ENCODE peak calls at places on chromosomes 12 and 14, in six cellular contexts. T is trophoblast cell, V is IMR-90, W is H9, U is neuronal stem cell, I is H1. C is an unnamed sample.

GRCh38 chr12:1435456-1435855 is 158.9 kb downstream of the FBXL14 start:
- DNase-seq in T (no peak), V (peak; percentile 53), W (no peak), U (no peak), I (no peak), C (no peak)

GRCh38 chr12:91778938-91779400 is 366.7 kb downstream of the BTG1 start:
- DNase-seq in T (peak; percentile 88), V (peak; percentile 88), W (no peak), U (no peak), I (no peak), C (peak; percentile 93)

GRCh38 chr12:108348842-108349241 is 9.7 kb upstream of the CMKLR1 start:
- DNase-seq in T (no peak), V (no peak), W (no peak), U (no peak), I (no peak), C (no peak)

GRCh38 chr12:119883234-119883633 is 6.1 kb upstream of the CIT start:
- DNase-seq in T (no peak), V (no peak), W (no peak), U (no peak), I (no peak), C (no peak)

GRCh38 chr12:10190558-10191388 is 11.9 kb downstream of the TMEM52B start:
- DNase-seq in T (peak; percentile 74), V (peak; percentile 77), W (peak; percentile 82), U (no peak), I (peak; percentile 53), C (peak; percentile 83)

GRCh38 chr12:131130311-131130911 is 176.7 kb downstream of the ADGRD1 start:
- DNase-seq in T (no peak), V (no peak), W (no peak), U (no peak), I (no peak), C (no peak)

GRCh38 chr14:20469890-20470858 is 968 bp downstream of the PNP start:
- DNase-seq in T (peak; percentile 64), V (peak; percentile 57), W (peak; percentile 37), U (no peak), I (peak; percentile 64), C (peak; percentile 87)

GRCh38 chr14:23864252-23864651 is 89.3 kb upstream of the DHRS4 start:
- DNase-seq in T (no peak), V (no peak), W (no peak), U (no peak), I (no peak), C (no peak)

GRCh38 chr14:105093426-105094192 is 28.4 kb upstream of the GPR132 start:
- DNase-seq in T (peak; percentile 71), V (peak; percentile 72), W (peak; percentile 92), U (peak; percentile 79), I (peak; percentile 92), C (peak; percentile 75)

GRCh38 chr14:82488473-82488872 is 954.8 kb upstream of the SEL1L start:
- DNase-seq in T (no peak), V (no peak), W (no peak), U (no peak), I (no peak), C (no peak)

GRCh38 chr14:69980457-69981414 is 101.5 kb downstream of the SMOC1 start:
- DNase-seq in T (no peak), V (no peak), W (peak; percentile 32), U (peak; percentile 38), I (no peak), C (no peak)

GRCh38 chr14:99732436-99733220 is 48.5 kb downstream of the CYP46A1 start:
- DNase-seq in T (no peak), V (no peak), W (peak; percentile 24), U (no peak), I (no peak), C (no peak)

GRCh38 chr14:97329701-97330100 is 532.5 kb downstream of the VRK1 start:
- DNase-seq in T (no peak), V (no peak), W (no peak), U (no peak), I (no peak), C (no peak)

GRCh38 chr14:54686219-54686870 is 119.4 kb downstream of the SAMD4A start:
- DNase-seq in T (no peak), V (peak; percentile 91), W (no peak), U (no peak), I (no peak), C (peak; percentile 82)

GRCh38 chr14:99625476-99625875 is 19.5 kb upstream of the HHIPL1 start:
- DNase-seq in T (no peak), V (no peak), W (no peak), U (no peak), I (no peak), C (no peak)

GRCh38 chr14:105136401-105137322 is 31.9 kb downstream of the JAG2 start:
- DNase-seq in T (no peak), V (no peak), W (peak; percentile 39), U (no peak), I (peak; percentile 45), C (no peak)

GRCh38 chr14:55874785-55875184 is 243.4 kb upstream of the PELI2 start:
- DNase-seq in T (no peak), V (no peak), W (no peak), U (no peak), I (no peak), C (no peak)

GRCh38 chr12:4383304-4383865 is 3.9 kb upstream of the FGF23 start:
- DNase-seq in T (no peak), V (no peak), W (peak; percentile 91), U (peak; percentile 20), I (peak; percentile 61), C (no peak)

GRCh38 chr14:63203618-63204406 is 431 bp upstream of the RHOJ start:
- DNase-seq in T (no peak), V (peak; percentile 99), W (peak; percentile 74), U (peak; percentile 48), I (peak; percentile 50), C (peak; percentile 97)

GRCh38 chr12:31599053-31599452 is 8.1 kb upstream of the DENND5B start:
- DNase-seq in T (no peak), V (no peak), W (no peak), U (no peak), I (no peak), C (no peak)

GRCh38 chr12:31600764-31601163 is 9.8 kb upstream of the DENND5B start:
- DNase-seq in T (no peak), V (no peak), W (no peak), U (no peak), I (no peak), C (no peak)

GRCh38 chr12:31605531-31605930 is 14.6 kb upstream of the DENND5B start:
- DNase-seq in T (no peak), V (no peak), W (no peak), U (no peak), I (no peak), C (no peak)

GRCh38 chr12:31600252-31600651 is 9.3 kb upstream of the DENND5B start:
- DNase-seq in T (no peak), V (no peak), W (peak; percentile 79), U (no peak), I (peak; percentile 48), C (no peak)

GRCh38 chr12:31603546-31604009 is 12.6 kb upstream of the DENND5B start:
- DNase-seq in T (no peak), V (no peak), W (no peak), U (no peak), I (no peak), C (no peak)
- H4K91ac ChIP-seq in T (no peak overlapping the region), V (no peak overlapping the region), W (no peak overlapping the region), U (no peak overlapping the region), I (no peak overlapping the region), C (no peak overlapping the region)

GRCh38 chr14:68793734-68794129 is 865 bp upstream of the ZFP36L1 start:
- DNase-seq in T (no peak), V (no peak), W (no peak), U (no peak), I (no peak), C (no peak)

GRCh38 chr14:68791078-68791983 is 1.5 kb downstream of the ZFP36L1 start:
- DNase-seq in T (no peak), V (no peak), W (no peak), U (no peak), I (peak; percentile 49), C (peak; percentile 47)

GRCh38 chr14:68792022-68792829 is 641 bp downstream of the ZFP36L1 start:
- DNase-seq in T (no peak), V (no peak), W (no peak), U (no peak), I (no peak), C (no peak)

GRCh38 chr14:68794130-68794855 is 1.4 kb upstream of the ZFP36L1 start:
- DNase-seq in T (peak; percentile 88), V (peak; percentile 95), W (no peak), U (no peak), I (peak; percentile 55), C (peak; percentile 99)

GRCh38 chr14:68792830-68793733 is at the start of gene ZFP36L1:
- DNase-seq in T (peak; percentile 98), V (peak; percentile 95), W (peak; percentile 95), U (peak; percentile 98), I (peak; percentile 90), C (peak; percentile 99)
- H4K8ac ChIP-seq in T (peak within 1 kb of the TSS; percentile 82), V (peak within 1 kb of the TSS; percentile 91), W (no peak within 1 kb of the TSS), U (no peak within 1 kb of the TSS), I (peak within 1 kb of the TSS; percentile 99), C (peak within 1 kb of the TSS; percentile 90)

GRCh38 chr12:132761911-132762583 is 415 bp upstream of the ANKLE2 start:
- DNase-seq in T (peak; percentile 69), V (peak; percentile 87), W (peak; percentile 80), U (peak; percentile 83), I (peak; percentile 84), C (peak; percentile 93)

GRCh38 chr12:132766380-132767085 is 4.9 kb upstream of the ANKLE2 start:
- DNase-seq in T (no peak), V (peak; percentile 27), W (no peak), U (no peak), I (no peak), C (no peak)

GRCh38 chr12:132765366-132765765 is 3.7 kb upstream of the ANKLE2 start:
- DNase-seq in T (no peak), V (no peak), W (no peak), U (no peak), I (no peak), C (no peak)

GRCh38 chr12:132764231-132764630 is 2.6 kb upstream of the ANKLE2 start:
- DNase-seq in T (no peak), V (no peak), W (no peak), U (no peak), I (no peak), C (no peak)

GRCh38 chr12:132761032-132761910 is at the start of gene ANKLE2:
- DNase-seq in T (peak; percentile 40), V (peak; percentile 59), W (no peak), U (peak; percentile 51), I (no peak), C (peak; percentile 88)
- H4K91ac ChIP-seq in T (peak within 1 kb of the TSS; percentile 98), V (peak within 1 kb of the TSS; percentile 95), W (no peak within 1 kb of the TSS), U (no peak within 1 kb of the TSS), I (peak within 1 kb of the TSS; percentile 54), C (peak within 1 kb of the TSS; percentile 93)

DNA sequence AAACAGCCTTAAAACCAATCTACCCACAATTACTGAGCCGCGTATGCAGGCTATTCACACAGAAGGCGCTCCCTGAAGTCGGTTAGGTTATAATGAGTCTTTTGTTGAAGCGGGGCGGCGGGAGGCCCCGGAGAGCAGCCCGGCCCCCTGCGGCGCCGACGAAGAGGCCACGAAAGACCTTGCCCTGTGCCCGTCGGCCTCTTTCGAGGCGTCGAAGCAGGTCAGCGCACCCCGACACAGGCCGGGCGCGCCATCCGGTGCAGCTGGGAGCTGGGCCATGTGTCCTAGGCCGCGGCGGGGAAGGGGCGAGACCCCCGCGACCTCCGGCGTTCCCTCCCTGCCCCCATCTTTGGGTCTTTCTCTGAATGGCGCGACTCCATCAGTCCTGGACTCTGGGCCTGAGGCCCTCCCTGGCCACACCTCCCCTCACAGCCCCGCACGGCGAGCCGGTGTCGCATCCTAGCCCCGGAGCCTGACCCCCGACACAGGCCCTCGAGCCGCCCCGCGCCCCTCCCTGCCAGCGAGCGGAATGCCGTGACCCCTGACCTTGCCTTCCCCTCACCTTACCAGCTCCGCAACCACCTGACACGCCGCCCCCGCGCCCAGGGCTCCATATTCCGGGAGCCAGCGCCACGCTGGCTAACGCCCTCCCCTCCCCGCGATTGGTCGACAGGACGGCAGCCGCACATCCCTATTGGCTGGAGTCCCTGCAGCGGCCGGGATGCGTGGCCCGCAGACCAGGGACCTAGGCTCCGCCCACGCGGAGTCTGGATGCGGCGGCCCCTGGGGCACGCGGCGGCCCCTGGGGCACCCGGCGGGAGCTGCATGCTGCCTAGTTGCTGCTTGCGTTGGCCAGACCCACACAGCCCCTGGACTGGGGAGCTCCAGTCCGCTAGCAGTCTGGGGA is at the start of gene SLC11A2:
- DNase-seq in T (peak; percentile 97), V (peak; percentile 90), W (peak; percentile 99), U (peak; percentile 94), I (peak; percentile 95), C (peak; percentile 94)
- H4K8ac ChIP-seq in T (peak within 1 kb of the TSS; percentile 96), V (peak within 1 kb of the TSS; percentile 79), W (no peak within 1 kb of the TSS), U (peak within 1 kb of the TSS; percentile 57), I (peak within 1 kb of the TSS; percentile 96), C (peak within 1 kb of the TSS; percentile 97)

C was measured in mesenchymal stem cell.